ENCODE peak calls at places on chromosomes 5 and 9, in ten cellular contexts. Z is breast epithelium, K is transverse colon, O is uterus, S is HCT116, E is IMR-90, P is spleen, F is A549, G is sigmoid colon, M is Peyer's patch. J is an unnamed sample.

GRCh38 chr5:53779541-53779981 is 219.1 kb downstream of the NDUFS4 start:
- DNase-seq in Z (no peak), K (no peak), O (no peak), S (no peak), E (peak; percentile 73), P (no peak), F (no peak), G (no peak), M (no peak), J (no peak)

GRCh38 chr5:66974256-66974655 is 222.3 kb downstream of the CD180 start:
- DNase-seq in Z (no peak), K (no peak), O (no peak), S (no peak), E (peak; percentile 13), P (no peak), F (no peak), G (no peak), M (no peak), J (no peak)

GRCh38 chr9:127767909-127768331 is 10.5 kb downstream of the SH2D3C start:
- DNase-seq in Z (no peak), K (no peak), O (no peak), S (no peak), E (peak; percentile 41), P (no peak), F (no peak), G (no peak), M (no peak), J (no peak)

GRCh38 chr5:119554597-119554996 is 74.8 kb upstream of the FAM170A start:
- DNase-seq in Z (no peak), K (no peak), O (no peak), S (no peak), E (no peak), P (no peak), F (no peak), G (no peak), M (no peak), J (no peak)

GRCh38 chr5:95042040-95042439 is 242.9 kb downstream of the MCTP1 start:
- DNase-seq in Z (no peak), K (no peak), O (no peak), S (no peak), E (no peak), P (no peak), F (no peak), G (no peak), M (no peak), J (no peak)

GRCh38 chr9:16335788-16336580 is 534.5 kb downstream of the BNC2 start:
- DNase-seq in Z (peak; percentile 28), K (peak; percentile 43), O (peak; percentile 83), S (peak; percentile 22), E (peak; percentile 99), P (no peak), F (peak; percentile 97), G (peak; percentile 93), M (peak; percentile 23), J (peak; percentile 23)

GRCh38 chr5:10499776-10500175 is 58.1 kb downstream of the ROPN1L start:
- DNase-seq in Z (no peak), K (no peak), O (no peak), S (no peak), E (no peak), P (no peak), F (no peak), G (no peak), M (no peak), J (no peak)

GRCh38 chr9:19379697-19380046 is 364 bp downstream of the RPS6 start:
- DNase-seq in Z (no peak), K (peak; percentile 42), O (no peak), S (no peak), E (peak; percentile 16), P (peak; percentile 91), F (no peak), G (no peak), M (peak; percentile 47), J (no peak)

GRCh38 chr9:36865731-36866635 is 168.1 kb downstream of the PAX5 start:
- DNase-seq in Z (no peak), K (no peak), O (no peak), S (no peak), E (no peak), P (peak; percentile 66), F (no peak), G (peak; percentile 10), M (no peak), J (no peak)

GRCh38 chr5:93164690-93165089 is 416.3 kb downstream of the NR2F1-AS1 start:
- DNase-seq in Z (no peak), K (peak; percentile 8), O (peak; percentile 55), S (peak; percentile 87), E (peak; percentile 75), P (no peak), F (peak; percentile 47), G (no peak), M (no peak), J (peak; percentile 25)

GRCh38 chr5:112646139-112646941 is 91.3 kb upstream of the APC start:
- DNase-seq in Z (no peak), K (no peak), O (no peak), S (no peak), E (no peak), P (no peak), F (no peak), G (no peak), M (no peak), J (no peak)

GRCh38 chr9:69176446-69177135 is 2.5 kb downstream of the TJP2 start:
- DNase-seq in Z (no peak), K (peak; percentile 15), O (no peak), S (no peak), E (no peak), P (no peak), F (no peak), G (no peak), M (no peak), J (no peak)
- H3K4me1 ChIP-seq in Z (peaks cover 13% of the 10 kb centered on the region), K (peaks cover 28% of the 10 kb centered on the region), O (peaks cover 6% of the 10 kb centered on the region), S (peaks cover 43% of the 10 kb centered on the region), E (peaks cover 11% of the 10 kb centered on the region), P (peaks cover 21% of the 10 kb centered on the region), F (peaks cover 34% of the 10 kb centered on the region), G (peaks cover 16% of the 10 kb centered on the region), M (peaks cover 4% of the 10 kb centered on the region), J (peaks cover 76% of the 10 kb centered on the region)

GRCh38 chr9:131583836-131584555 is 38.7 kb downstream of the PRRT1B start:
- DNase-seq in Z (no peak), K (no peak), O (no peak), S (no peak), E (no peak), P (no peak), F (no peak), G (no peak), M (no peak), J (no peak)

GRCh38 chr9:131582466-131583341 is 37.4 kb downstream of the PRRT1B start:
- DNase-seq in Z (no peak), K (no peak), O (peak; percentile 11), S (no peak), E (no peak), P (no peak), F (no peak), G (no peak), M (no peak), J (no peak)

GRCh38 chr9:131585375-131585774 is 40.1 kb downstream of the PRRT1B start:
- DNase-seq in Z (no peak), K (peak; percentile 30), O (peak; percentile 14), S (no peak), E (peak; percentile 7), P (peak; percentile 89), F (no peak), G (no peak), M (peak; percentile 68), J (peak; percentile 50)

GRCh38 chr9:131584858-131585257 is 39.5 kb downstream of the PRRT1B start:
- DNase-seq in Z (no peak), K (no peak), O (no peak), S (no peak), E (no peak), P (peak; percentile 65), F (no peak), G (no peak), M (no peak), J (no peak)

GRCh38 chr9:131583342-131583645 is 38.0 kb downstream of the PRRT1B start:
- DNase-seq in Z (no peak), K (no peak), O (no peak), S (no peak), E (no peak), P (no peak), F (no peak), G (no peak), M (no peak), J (no peak)
- TF ChIP-seq POLR2A in Z (no peak), K (no peak), O (no peak), S (no peak), E (no peak), P (no peak), F (no peak), G (no peak), M (no peak), J (no peak)

GRCh38 chr9:37963936-37964739 is 60.2 kb upstream of the SLC25A51 start:
- DNase-seq in Z (peak; percentile 98), K (peak; percentile 52), O (peak; percentile 30), S (no peak), E (peak; percentile 99), P (no peak), F (peak; percentile 83), G (no peak), M (no peak), J (peak; percentile 71)
- H3K4me1 ChIP-seq in Z (peaks cover 16% of the 10 kb centered on the region), K (peaks cover 55% of the 10 kb centered on the region), O (no peaks in the 10 kb centered on the region), S (peaks cover 51% of the 10 kb centered on the region), E (peaks cover 41% of the 10 kb centered on the region), P (no peaks in the 10 kb centered on the region), F (peaks cover 60% of the 10 kb centered on the region), G (peaks cover 31% of the 10 kb centered on the region), M (no peaks in the 10 kb centered on the region), J (peaks cover 77% of the 10 kb centered on the region)

DNA sequence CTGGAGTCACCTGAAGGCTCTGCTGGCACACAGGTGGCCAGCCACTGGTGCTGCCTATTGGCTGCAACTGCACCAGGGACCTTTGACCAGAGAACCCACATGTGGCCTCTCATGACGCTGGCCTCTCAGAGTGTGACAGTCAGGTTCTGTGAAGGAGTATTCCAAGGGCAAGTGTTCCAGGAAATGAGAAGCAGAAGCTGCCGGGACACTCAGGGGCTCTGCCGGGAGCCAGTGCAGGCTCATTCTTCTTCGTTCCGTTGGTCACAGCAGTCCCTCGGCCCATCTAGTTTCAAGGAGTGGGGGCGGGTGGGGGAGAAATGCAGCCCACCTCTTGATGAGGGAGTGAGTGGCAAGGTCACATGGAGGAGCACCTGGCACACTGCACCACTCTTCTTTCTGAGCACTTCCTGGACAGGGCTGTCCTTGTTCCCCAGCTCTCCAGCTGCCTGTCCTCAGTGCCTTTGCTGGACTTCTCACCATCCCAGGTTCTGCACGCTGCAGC is 237.5 kb downstream of the GADD45G start:
- DNase-seq in Z (no peak), K (peak; percentile 49), O (no peak), S (no peak), E (no peak), P (peak; percentile 61), F (no peak), G (no peak), M (no peak), J (peak; percentile 61)
- TF ChIP-seq POLR2A in Z (no peak), K (peak; percentile 63), O (no peak), S (no peak), E (no peak), P (no peak), F (no peak), G (no peak), M (peak; percentile 69), J (no peak)